ENCODE peak calls at places on chromosomes 16 and 17, in five cellular contexts. D is heart right ventricle, K is K562, W is esophagus squamous epithelium, P is psoas muscle. U is an unnamed sample. For H3K4me1, the result is how much of the 10 kb centered on the place peaks cover.

GRCh38 chr17:77328823-77329740 is 188.3 kb downstream of the SEC14L1 start:
- DNase-seq in P (no peak), W (no peak), K (no peak), D (peak), U (peak)

GRCh38 chr17:1635675-1636465 is 7.2 kb upstream of the SLC43A2 start:
- DNase-seq in W (no peak), D (no peak), K (no peak), P (no peak), U (no peak)

GRCh38 chr17:39223907-39224777 is 1.6 kb downstream of the STAC2 start:
- DNase-seq in K (no peak), P (no peak), W (no peak), D (no peak), U (no peak)

GRCh38 chr17:30554839-30555751 is 77.9 kb downstream of the GOSR1 start:
- DNase-seq in K (no peak), P (no peak), W (no peak), D (no peak), U (peak)

GRCh38 chr17:40340327-40340726 is 24.2 kb downstream of the GJD3 start:
- DNase-seq in K (no peak), P (no peak), W (no peak), D (no peak), U (no peak)

GRCh38 chr17:35214192-35214591 is 20.0 kb upstream of the SLC35G3 start:
- DNase-seq in K (no peak), P (no peak), D (no peak), W (no peak), U (no peak)

GRCh38 chr16:25109643-25110042 is 1.9 kb upstream of the LCMT1 start:
- DNase-seq in D (peak), K (no peak), P (peak), W (no peak), U (no peak)

GRCh38 chr17:32486701-32487459 is at the start of gene CDK5R1:
- DNase-seq in W (no peak), P (peak), D (peak), K (peak), U (peak)

GRCh38 chr16:79597775-79598174 is 2.8 kb downstream of the MAF start:
- DNase-seq in K (no peak), P (no peak), W (no peak), D (no peak), U (no peak)

GRCh38 chr16:86512860-86513470 is 2.6 kb downstream of the FOXF1 start:
- DNase-seq in W (no peak), P (no peak), K (no peak), D (no peak), U (no peak)

GRCh38 chr17:31269178-31269577 is 27.9 kb downstream of the OMG start:
- DNase-seq in W (no peak), K (no peak), D (no peak), P (no peak), U (no peak)

GRCh38 chr16:2786061-2786825 is 1.1 kb downstream of the PRSS33 start:
- DNase-seq in P (no peak), D (no peak), K (no peak), W (no peak), U (peak)

GRCh38 chr16:2783581-2784375 is 3.6 kb downstream of the PRSS33 start:
- DNase-seq in P (no peak), D (no peak), W (no peak), K (no peak), U (peak)

GRCh38 chr16:2786826-2787151 is 571 bp downstream of the PRSS33 start:
- DNase-seq in D (no peak), W (no peak), P (no peak), K (no peak), U (no peak)

GRCh38 chr16:2784536-2785100 is 2.7 kb downstream of the PRSS33 start:
- DNase-seq in K (no peak), P (no peak), D (no peak), W (no peak), U (peak)

GRCh38 chr16:2785101-2785991 is 2.0 kb downstream of the PRSS33 start:
- DNase-seq in W (no peak), K (peak), D (no peak), P (no peak), U (peak)
- H3K4me3 ChIP-seq in W (peak), K (no peak), D (peak), P (peak), U (peak)

DNA sequence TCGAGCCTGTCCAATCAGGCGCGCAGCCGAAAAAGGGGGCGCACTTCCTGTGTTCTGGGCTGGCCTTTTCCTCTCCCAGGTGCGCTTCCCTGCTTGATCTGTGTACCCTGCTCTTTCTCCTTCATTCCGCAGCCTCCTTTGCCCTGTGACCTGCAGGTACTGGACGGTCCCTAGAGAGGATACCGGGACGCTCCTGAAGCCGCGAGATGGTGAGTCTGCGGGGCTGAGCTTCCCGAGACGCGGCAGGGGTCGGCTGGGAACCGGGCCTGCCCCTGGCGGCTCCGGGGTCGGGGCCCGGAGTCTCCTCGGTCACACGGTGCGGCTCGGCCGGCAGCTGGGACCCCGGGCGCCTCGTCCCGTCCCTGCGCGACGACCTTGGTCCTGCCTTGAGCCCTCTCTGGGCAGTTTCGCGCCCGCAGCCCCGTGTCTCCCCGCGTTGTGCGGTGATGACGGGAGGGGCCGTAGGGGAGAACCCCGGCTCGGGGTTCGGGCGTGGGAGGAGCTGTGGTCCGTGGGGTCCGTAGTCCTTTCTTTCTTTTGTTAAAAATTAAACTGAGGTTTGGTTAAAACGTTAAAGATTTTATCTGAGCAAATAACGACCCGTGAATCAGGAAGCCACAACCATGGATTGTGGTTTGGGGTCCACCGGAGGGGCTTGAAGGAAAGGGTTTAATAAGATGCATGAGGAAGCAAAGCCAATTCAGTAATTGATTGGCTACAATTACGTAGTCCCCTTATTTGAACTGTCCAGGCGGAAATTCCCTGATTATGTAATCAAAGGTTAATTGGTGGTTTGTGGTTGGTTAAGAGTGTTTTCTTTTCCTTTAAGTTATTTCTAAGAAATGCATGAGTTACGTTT is 172.8 kb upstream of the ZNF267 start:
- DNase-seq in K (peak), P (peak), D (peak), W (peak), U (peak)
- TF ChIP-seq CTCF in K (no peak), P (no peak), D (peak), W (no peak), U (peak)

GRCh38 chr16:13923703-13924298 is 3.8 kb downstream of the ERCC4 start:
- DNase-seq in D (no peak), P (no peak), W (no peak), K (peak), U (no peak)

GRCh38 chr16:13931845-13932244 is 11.9 kb downstream of the ERCC4 start:
- DNase-seq in P (no peak), K (peak), W (no peak), D (no peak), U (no peak)

GRCh38 chr16:13926507-13926906 is 6.6 kb downstream of the ERCC4 start:
- DNase-seq in D (no peak), K (no peak), P (no peak), W (no peak), U (no peak)

DNA sequence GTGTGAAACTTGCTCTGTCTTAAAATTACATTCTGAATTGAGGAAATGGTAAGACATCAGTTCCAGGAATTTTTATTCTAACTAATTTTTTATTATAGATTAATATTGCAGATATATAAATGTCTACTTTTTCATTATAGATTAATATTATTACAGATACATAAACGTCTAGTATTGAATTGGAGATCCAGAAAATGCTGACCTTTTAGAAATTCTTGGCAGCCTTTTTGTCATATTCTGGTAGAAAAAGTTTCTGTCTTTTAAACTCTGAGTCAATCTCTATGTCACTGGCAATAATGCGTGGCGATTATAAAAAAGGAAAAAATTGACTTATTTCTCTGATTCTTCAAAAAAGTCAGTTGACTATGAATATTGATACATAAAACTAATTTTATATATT is 8.7 kb downstream of the ERCC4 start:
- DNase-seq in K (no peak), D (no peak), W (no peak), P (no peak), U (no peak)
- H3K4me1 ChIP-seq in K (under half), D (under half), W (under half), P (under half), U (under half)

DNA sequence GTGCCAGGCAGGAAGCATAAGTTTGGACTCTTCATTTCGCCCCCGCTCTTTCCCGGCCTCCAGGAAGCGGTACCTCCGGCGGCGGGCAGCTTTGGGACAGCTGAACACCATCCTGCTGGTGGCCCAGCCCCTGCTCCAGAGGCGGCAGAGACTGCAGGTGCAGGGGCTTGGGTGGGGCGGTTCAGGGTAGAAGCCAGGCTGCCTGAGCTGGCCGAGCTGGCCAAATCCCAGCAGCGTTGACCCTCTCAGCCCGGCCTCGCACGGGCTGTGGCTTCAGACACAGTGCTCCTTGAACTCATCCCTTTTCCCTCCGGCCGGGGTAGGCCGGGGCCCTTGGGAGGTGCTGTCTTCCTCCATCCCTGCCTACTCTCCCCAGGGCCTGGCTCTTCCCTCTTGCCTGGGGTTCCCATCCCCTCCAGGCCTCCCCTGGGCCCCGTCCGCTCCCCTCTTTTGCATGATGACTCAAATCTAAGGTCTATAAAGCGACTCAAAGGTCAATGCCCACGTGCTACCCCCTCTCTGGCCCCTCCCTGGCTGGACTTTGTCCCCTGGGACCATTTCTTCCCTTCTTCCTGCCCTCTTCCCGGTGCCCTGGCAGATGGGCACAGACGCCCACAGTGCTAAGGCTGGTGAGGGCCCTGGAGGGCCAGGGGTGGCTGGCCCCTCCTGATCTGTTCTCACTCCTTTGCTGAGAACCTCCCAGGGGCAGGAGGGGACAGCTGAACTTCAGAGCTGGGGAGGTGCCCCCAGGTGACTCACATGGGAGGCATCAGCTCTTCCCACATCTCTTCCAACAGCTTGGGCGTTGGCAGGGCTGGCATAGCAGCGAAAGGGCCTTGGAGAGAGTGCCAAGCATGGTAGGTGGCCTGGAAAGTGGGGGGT is 22.7 kb downstream of the MYO15B start:
- DNase-seq in W (no peak), D (no peak), P (peak), K (no peak), U (no peak)
- H3K4me3 ChIP-seq in W (no peak), D (no peak), P (no peak), K (no peak), U (no peak)

DNA sequence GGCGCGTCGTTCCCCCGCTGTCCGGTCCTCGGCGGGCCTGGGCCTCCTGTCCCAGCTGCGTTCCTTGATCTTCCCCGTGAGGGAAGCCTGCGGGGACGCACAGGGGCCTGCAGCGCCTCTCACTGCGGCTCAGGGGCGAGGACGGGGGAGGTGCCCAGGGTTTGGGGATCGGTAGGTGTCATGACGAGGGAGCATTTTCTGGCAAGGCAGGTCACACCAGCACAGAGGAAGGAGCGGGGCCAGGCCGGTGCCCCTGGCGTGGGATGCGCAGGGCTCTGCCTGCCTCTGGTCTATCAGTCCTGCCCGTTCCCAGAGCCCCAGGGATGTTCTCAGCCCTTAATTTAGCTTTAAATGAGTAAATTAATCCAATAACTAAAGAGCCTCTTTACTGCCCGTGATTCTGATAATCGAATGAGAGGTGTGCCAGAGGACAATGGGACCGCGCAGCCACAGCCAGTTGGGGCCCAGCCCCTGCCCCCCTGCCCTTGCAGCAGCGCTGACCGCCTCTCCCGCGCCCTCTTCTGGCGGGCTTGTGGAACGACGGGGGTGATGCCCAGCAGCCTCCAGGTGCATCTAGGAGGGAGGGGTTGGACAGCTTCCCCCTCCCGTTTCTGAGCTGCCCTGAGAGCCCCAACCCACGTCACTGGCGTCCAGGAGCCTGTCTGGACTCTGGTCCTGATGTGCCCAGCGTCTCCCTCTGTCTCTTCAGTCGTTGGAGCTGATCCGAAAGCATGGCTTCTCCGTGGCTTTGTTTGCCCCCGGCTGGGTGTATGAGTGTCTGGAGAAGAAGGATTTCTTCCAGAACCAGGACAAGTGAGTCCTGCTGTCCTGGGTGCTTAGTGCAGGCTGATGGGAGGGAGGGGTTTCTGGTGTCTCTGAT is 7.9 kb downstream of the ENGASE start:
- DNase-seq in K (peak), W (no peak), P (peak), D (peak), U (peak)
- TF ChIP-seq CTCF in K (peak), W (peak), P (peak), D (peak), U (peak)

GRCh38 chr17:68440526-68440925 is 16.8 kb downstream of the WIPI1 start:
- DNase-seq in D (no peak), P (no peak), W (no peak), K (no peak), U (no peak)
- H3K4me1 ChIP-seq in D (under half), P (half or more), W (under half), K (under half), U (under half)

GRCh38 chr17:43644081-43644480 is 17.6 kb downstream of the MEOX1 start:
- DNase-seq in D (no peak), W (no peak), K (no peak), P (no peak), U (no peak)

GRCh38 chr17:43641416-43641815 is 20.3 kb downstream of the MEOX1 start:
- DNase-seq in P (no peak), W (no peak), D (peak), K (no peak), U (no peak)

GRCh38 chr17:43645450-43645764 is 16.3 kb downstream of the MEOX1 start:
- DNase-seq in P (no peak), K (no peak), D (no peak), W (no peak), U (no peak)

GRCh38 chr17:43648916-43649315 is 12.8 kb downstream of the MEOX1 start:
- DNase-seq in P (no peak), W (no peak), K (no peak), D (no peak), U (no peak)

GRCh38 chr17:43645765-43646481 is 15.8 kb downstream of the MEOX1 start:
- DNase-seq in P (peak), D (peak), W (no peak), K (no peak), U (peak)
- H3K4me3 ChIP-seq in P (peak), D (peak), W (peak), K (no peak), U (peak)

DNA sequence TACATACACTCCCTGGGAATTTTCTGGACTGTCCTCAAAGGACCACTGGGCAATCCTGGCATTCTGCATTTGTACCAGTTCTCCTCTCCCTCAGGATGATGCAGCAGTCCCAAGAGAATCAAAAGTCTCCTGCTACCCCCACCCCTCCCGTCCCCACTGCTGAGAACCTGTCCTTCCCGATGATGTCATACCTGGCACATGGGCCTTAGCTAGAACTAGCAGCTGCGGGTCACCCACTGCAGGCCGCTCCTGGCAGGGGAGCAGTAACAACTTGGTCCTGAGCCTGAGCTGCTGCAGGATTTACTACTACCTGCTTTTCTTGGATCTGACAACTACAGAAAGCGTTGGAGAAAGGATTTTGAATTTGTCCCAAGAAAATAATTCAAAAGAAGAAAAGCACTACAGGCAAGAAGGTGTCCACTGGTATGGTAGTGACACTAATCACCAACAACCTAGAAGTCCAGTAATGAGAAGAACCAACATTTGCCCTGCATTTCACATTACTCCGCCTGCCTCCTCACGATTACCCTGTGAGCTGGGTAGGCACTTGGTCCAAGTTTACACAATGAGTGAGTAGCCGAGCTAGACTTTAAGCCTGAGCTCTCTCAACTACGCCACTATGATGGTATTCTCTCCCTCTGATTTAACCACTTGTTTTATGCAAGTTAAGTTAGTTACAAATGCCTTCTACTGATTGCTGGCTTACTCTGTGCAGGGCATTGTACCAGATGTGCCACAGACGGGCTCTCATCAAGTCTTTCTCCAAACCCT is 55.3 kb upstream of the ETV4 start:
- DNase-seq in P (peak), D (peak), K (no peak), W (no peak), U (no peak)
- TF ChIP-seq CTCF in P (no peak), D (no peak), K (no peak), W (no peak), U (no peak)

GRCh38 chr17:7557825-7558543 is 566 bp upstream of the TNFSF13 start:
- DNase-seq in K (no peak), P (peak), D (peak), W (no peak), U (peak)

GRCh38 chr17:7557147-7557764 is 1.3 kb upstream of the TNFSF13 start:
- DNase-seq in W (no peak), P (no peak), K (no peak), D (no peak), U (peak)

GRCh38 chr17:7559307-7560171 is 989 bp downstream of the TNFSF13 start:
- DNase-seq in D (no peak), P (no peak), K (no peak), W (no peak), U (peak)

GRCh38 chr17:7560172-7561027 is 1.3 kb upstream of the SENP3 start:
- DNase-seq in W (no peak), P (peak), D (peak), K (peak), U (peak)

DNA sequence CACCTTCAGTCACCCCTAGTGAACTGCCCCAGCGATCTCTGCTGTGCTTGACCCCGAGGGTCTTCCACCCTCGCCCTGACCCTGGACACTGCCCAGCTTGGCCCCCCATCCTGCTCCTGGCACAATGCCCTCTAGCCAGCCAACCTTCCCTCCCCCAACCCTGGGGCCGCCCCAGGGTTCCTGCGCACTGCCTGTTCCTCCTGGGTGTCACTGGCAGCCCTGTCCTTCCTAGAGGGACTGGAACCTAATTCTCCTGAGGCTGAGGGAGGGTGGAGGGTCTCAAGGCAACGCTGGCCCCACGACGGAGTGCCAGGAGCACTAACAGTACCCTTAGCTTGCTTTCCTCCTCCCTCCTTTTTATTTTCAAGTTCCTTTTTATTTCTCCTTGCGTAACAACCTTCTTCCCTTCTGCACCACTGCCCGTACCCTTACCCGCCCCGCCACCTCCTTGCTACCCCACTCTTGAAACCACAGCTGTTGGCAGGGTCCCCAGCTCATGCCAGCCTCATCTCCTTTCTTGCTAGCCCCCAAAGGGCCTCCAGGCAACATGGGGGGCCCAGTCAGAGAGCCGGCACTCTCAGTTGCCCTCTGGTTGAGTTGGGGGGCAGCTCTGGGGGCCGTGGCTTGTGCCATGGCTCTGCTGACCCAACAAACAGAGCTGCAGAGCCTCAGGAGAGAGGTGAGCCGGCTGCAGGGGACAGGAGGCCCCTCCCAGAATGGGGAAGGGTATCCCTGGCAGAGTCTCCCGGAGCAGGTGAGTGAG is at the start of gene TNFSF13:
- DNase-seq in D (no peak), P (peak), W (no peak), K (no peak), U (peak)
- H3K4me1 ChIP-seq in D (under half), P (under half), W (half or more), K (half or more), U (half or more)